ENCODE peak calls at places on chromosomes 12 and 14, in four cellular contexts. E is GM23248, G is astrocyte, Z is OCI-LY7. Y is an unnamed sample.

GRCh38 chr12:60926256-60926655 is 1330.4 kb downstream of the SLC16A7 start:
- DNase-seq in G (no peak), E (no peak), Z (no peak), Y (no peak)

GRCh38 chr12:128966411-128966810 is 113.1 kb downstream of the GLT1D1 start:
- DNase-seq in G (no peak), E (no peak), Z (peak), Y (no peak)

GRCh38 chr12:26130728-26131127 is 5.9 kb upstream of the BHLHE41 start:
- DNase-seq in G (no peak), E (no peak), Z (no peak), Y (no peak)

GRCh38 chr12:93819048-93819491 is 141.9 kb downstream of the CRADD start:
- DNase-seq in G (peak), E (peak), Z (no peak), Y (no peak)

GRCh38 chr12:52441320-52441911 is 7.2 kb upstream of the KRT75 start:
- DNase-seq in E (peak), G (peak), Z (no peak), Y (peak)

GRCh38 chr12:30010071-30011052 is 226.6 kb upstream of the TMTC1 start:
- DNase-seq in G (peak), Z (no peak), E (no peak), Y (no peak)

GRCh38 chr12:95518976-95519375 is 32.3 kb downstream of the USP44 start:
- DNase-seq in E (no peak), Z (no peak), G (no peak), Y (no peak)

GRCh38 chr12:49902399-49903350 is 1.0 kb downstream of the FAIM2 start:
- DNase-seq in Z (no peak), G (no peak), E (no peak), Y (no peak)

GRCh38 chr12:19938031-19938430 is 430.3 kb upstream of the PDE3A start:
- DNase-seq in E (no peak), G (no peak), Z (no peak), Y (no peak)

GRCh38 chr12:14769462-14769836 is 33.8 kb downstream of the WBP11 start:
- DNase-seq in G (peak), E (peak), Z (peak), Y (no peak)

GRCh38 chr14:37403656-37404055 is 191.4 kb downstream of the FOXA1 start:
- DNase-seq in Z (no peak), E (no peak), G (no peak), Y (no peak)

GRCh38 chr12:113778432-113779128 is 187.5 kb downstream of the RBM19 start:
- DNase-seq in Z (no peak), G (no peak), E (no peak), Y (no peak)

GRCh38 chr14:44652640-44653039 is 145.6 kb upstream of the FSCB start:
- DNase-seq in E (no peak), G (no peak), Z (no peak), Y (no peak)

GRCh38 chr14:44658389-44658696 is 151.3 kb upstream of the FSCB start:
- DNase-seq in E (no peak), Z (no peak), G (no peak), Y (no peak)

GRCh38 chr14:44662250-44662891 is 155.3 kb upstream of the FSCB start:
- DNase-seq in E (no peak), Z (no peak), G (no peak), Y (no peak)

GRCh38 chr14:44657153-44657552 is 150.1 kb upstream of the FSCB start:
- DNase-seq in G (no peak), Z (no peak), E (no peak), Y (no peak)

GRCh38 chr14:44657688-44658388 is 150.8 kb upstream of the FSCB start:
- DNase-seq in E (no peak), G (peak), Z (no peak), Y (peak)
- H2AFZ ChIP-seq in E (no peak), G (no peak), Z (no peak), Y (no peak)

GRCh38 chr12:88996389-88996788 is 355.9 kb downstream of the DUSP6 start:
- DNase-seq in Z (no peak), E (no peak), G (no peak), Y (no peak)

GRCh38 chr12:88993655-88994054 is 358.6 kb downstream of the DUSP6 start:
- DNase-seq in Z (peak), G (peak), E (peak), Y (no peak)

GRCh38 chr12:88994537-88994936 is 357.8 kb downstream of the DUSP6 start:
- DNase-seq in Z (no peak), G (peak), E (peak), Y (no peak)

GRCh38 chr12:88998421-88998820 is 353.9 kb downstream of the DUSP6 start:
- DNase-seq in E (peak), Z (no peak), G (no peak), Y (no peak)
- H2AFZ ChIP-seq in E (no peak), Z (no peak), G (no peak), Y (no peak)

GRCh38 chr14:24089890-24090289 is 4.2 kb upstream of the PCK2 start:
- DNase-seq in Z (no peak), E (no peak), G (no peak), Y (no peak)
- H2AFZ ChIP-seq in Z (no peak), E (no peak), G (no peak), Y (no peak)

GRCh38 chr12:55876110-55876509 is 33.4 kb upstream of the MMP19 start:
- DNase-seq in Z (no peak), E (no peak), G (no peak), Y (no peak)
- H2AFZ ChIP-seq in Z (no peak), E (no peak), G (no peak), Y (no peak)

DNA sequence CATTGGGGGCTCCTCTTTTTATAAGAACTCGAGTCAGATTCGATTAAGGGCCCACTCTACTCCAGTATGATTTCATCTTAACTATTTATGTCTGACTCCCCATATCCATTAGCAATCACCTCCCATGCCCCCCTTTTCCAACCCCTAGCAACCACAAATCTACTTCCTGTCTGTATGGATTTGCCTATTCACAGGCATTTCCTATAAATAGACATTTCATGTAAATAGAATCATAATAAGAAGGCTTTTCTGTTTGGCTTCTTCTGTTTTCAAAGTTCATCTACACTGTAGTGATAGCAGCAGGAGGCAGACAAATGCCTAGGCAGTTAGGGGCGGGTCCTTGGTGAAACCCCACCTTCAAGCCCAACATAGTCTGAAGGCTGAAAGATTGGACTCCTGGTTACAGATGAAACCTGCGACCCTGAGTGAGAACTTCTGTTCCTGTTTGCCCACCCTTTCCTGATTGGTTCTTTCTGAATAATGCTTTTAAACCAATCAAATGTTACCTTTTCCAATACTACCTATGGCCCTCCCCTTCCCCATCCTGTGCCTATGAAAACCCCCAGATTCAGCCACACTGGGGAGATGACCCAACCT is 62.1 kb upstream of the HECTD1 start:
- DNase-seq in Z (no peak), E (peak), G (peak), Y (no peak)
- H2AFZ ChIP-seq in Z (no peak), E (no peak), G (no peak), Y (no peak)

GRCh38 chr14:43105305-43105704 is 1401.8 kb downstream of the FSCB start:
- DNase-seq in G (no peak), Z (no peak), E (no peak), Y (no peak)
- H2AFZ ChIP-seq in G (no peak), Z (no peak), E (no peak), Y (no peak)

DNA sequence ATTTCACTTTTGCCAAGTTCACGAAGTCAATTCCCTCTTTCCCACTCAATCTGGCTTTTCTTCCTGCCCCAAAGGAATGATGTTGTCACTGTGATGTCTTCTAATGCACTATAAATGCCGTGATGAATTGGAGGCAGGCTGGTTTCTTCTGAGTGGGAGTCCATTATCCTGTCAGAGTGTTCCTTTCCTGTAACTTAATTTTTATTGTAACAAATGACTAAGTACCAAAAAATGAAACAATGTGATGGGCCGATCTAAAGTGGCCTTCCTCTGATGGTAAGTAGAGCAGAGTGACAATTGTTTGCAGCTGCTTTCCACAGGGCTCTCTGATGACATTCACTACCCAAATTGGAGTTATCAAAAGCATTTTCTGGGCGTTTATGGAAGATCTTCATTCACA is 22.2 kb downstream of the TMEM30B start:
- DNase-seq in E (peak), G (peak), Z (no peak), Y (no peak)
- H2AFZ ChIP-seq in E (peak), G (peak), Z (no peak), Y (peak)

GRCh38 chr14:56552615-56553014 is 27.0 kb upstream of the TMEM260 start:
- DNase-seq in Z (no peak), E (no peak), G (no peak), Y (no peak)
- H2AFZ ChIP-seq in Z (no peak), E (no peak), G (no peak), Y (no peak)

Y was measured in PC-9.